ENCODE peak calls at places on chromosomes 6 and 20, in seven cellular contexts. J is activated naive CD4-positive, alpha-beta T cell treated with anti-CD3 and anti-CD28 coated beads, Interleukin-2, amount 10 ng/mL, durations not matched to agents 7 days and 5 days; D is effector memory CD4-positive, alpha-beta T cell; G is cardiac fibroblast; P is occipital lobe; K is RCC 7860; Q is foreskin keratinocyte. E is an unnamed sample.

GRCh38 chr20:63112491-63113219 is 103.3 kb downstream of the YTHDF1 start:
- DNase-seq in K (no peak), G (no peak), J (no peak), Q (no peak), P (no peak), D (no peak), E (no peak)

GRCh38 chr6:3908223-3908622 is 59.0 kb downstream of the FAM50B start:
- DNase-seq in G (no peak), P (no peak), D (no peak), J (no peak), Q (no peak), K (no peak), E (no peak)

GRCh38 chr20:24573557-24573956 is 104.1 kb downstream of the SYNDIG1 start:
- DNase-seq in J (no peak), D (no peak), G (no peak), Q (no peak), K (no peak), P (no peak), E (no peak)

GRCh38 chr6:4316867-4317400 is 181.6 kb upstream of the ECI2 start:
- DNase-seq in J (no peak), G (peak), Q (peak), D (no peak), K (peak), P (no peak), E (no peak)

GRCh38 chr20:53895385-53895755 is 175.0 kb downstream of the BCAS1 start:
- DNase-seq in K (no peak), J (no peak), Q (no peak), P (no peak), G (no peak), D (no peak), E (no peak)

GRCh38 chr6:152874846-152875568 is 107.8 kb downstream of the FBXO5 start:
- DNase-seq in D (no peak), K (no peak), Q (no peak), P (no peak), G (no peak), J (no peak), E (no peak)

GRCh38 chr6:31915756-31916155 is 11.8 kb upstream of the C2 start:
- DNase-seq in D (no peak), P (no peak), Q (no peak), K (no peak), G (no peak), J (no peak), E (no peak)

GRCh38 chr6:151096691-151097090 is 143.1 kb upstream of the AKAP12 start:
- DNase-seq in K (no peak), Q (no peak), P (no peak), D (no peak), J (no peak), G (no peak), E (no peak)

GRCh38 chr6:167795321-167795811 is 31.3 kb upstream of the AFDN start:
- DNase-seq in K (no peak), P (no peak), D (no peak), J (no peak), G (no peak), Q (no peak), E (no peak)

GRCh38 chr6:18693923-18694322 is 306.8 kb downstream of the RNF144B start:
- DNase-seq in Q (no peak), D (no peak), G (no peak), K (no peak), J (no peak), P (no peak), E (no peak)

GRCh38 chr6:15296735-15297134 is 50.9 kb downstream of the JARID2 start:
- DNase-seq in J (peak), K (no peak), P (no peak), Q (no peak), D (no peak), G (no peak), E (no peak)

GRCh38 chr6:76774750-76775396 is 688.4 kb downstream of the HTR1B start:
- DNase-seq in J (no peak), D (no peak), K (no peak), G (peak), Q (no peak), P (no peak), E (no peak)

GRCh38 chr6:10901751-10902150 is 14.9 kb downstream of the SYCP2L start:
- DNase-seq in P (no peak), J (no peak), D (no peak), G (no peak), Q (no peak), K (no peak), E (no peak)

E was measured in NK-92 treated with Interleukin-12 subunit alpha and Interleukin-12 subunit beta, amount 100 ng/mL, for 24 hours.